ENCODE peak calls at places on chromosomes 12 and 14, in ten cellular contexts. M is heart right ventricle; D is psoas muscle; V is IMR-90; Q is GM23338; Z is A549; A is mesenchymal stem cell; X is spleen; F is aorta; K is CD4-positive, CD25-positive, alpha-beta regulatory T cell. E is an unnamed sample. For H3K4me1, the result is how much of the 10 kb centered on the place peaks cover.

GRCh38 chr14:47278233-47278842 is 397.1 kb downstream of the MDGA2 start:
- DNase-seq in M (peak), D (no peak), V (no peak), Q (peak), Z (peak), A (peak), X (no peak), F (no peak), K (no peak), E (no peak)

GRCh38 chr12:50574621-50575348 is 70.0 kb downstream of the DIP2B start:
- DNase-seq in M (no peak), D (no peak), V (peak), Q (peak), Z (no peak), A (no peak), X (no peak), F (no peak), K (no peak), E (no peak)

GRCh38 chr14:104115131-104115600 is 23.2 kb upstream of the KIF26A start:
- DNase-seq in M (no peak), D (no peak), V (no peak), Q (no peak), Z (no peak), A (no peak), X (peak), F (peak), K (no peak), E (peak)

GRCh38 chr12:121139301-121139700 is 6.6 kb downstream of the P2RX7 start:
- DNase-seq in M (no peak), D (no peak), V (no peak), Q (no peak), Z (no peak), A (no peak), X (no peak), F (no peak), K (no peak), E (no peak)

GRCh38 chr14:46197856-46198255 is 453.7 kb downstream of the RPL10L start:
- DNase-seq in M (no peak), D (no peak), V (no peak), Q (peak), Z (no peak), A (no peak), X (no peak), F (no peak), K (no peak), E (no peak)

GRCh38 chr12:16303939-16304338 is 26.5 kb upstream of the SLC15A5 start:
- DNase-seq in M (no peak), D (no peak), V (no peak), Q (no peak), Z (no peak), A (no peak), X (no peak), F (no peak), K (no peak), E (no peak)

GRCh38 chr14:23362200-23362599 is 2.8 kb downstream of the EFS start:
- DNase-seq in M (no peak), D (no peak), V (peak), Q (peak), Z (peak), A (peak), X (peak), F (no peak), K (no peak), E (no peak)

GRCh38 chr12:54444202-54444601 is 25.1 kb upstream of the ITGA5 start:
- DNase-seq in M (no peak), D (no peak), V (no peak), Q (no peak), Z (no peak), A (no peak), X (no peak), F (no peak), K (no peak), E (no peak)

GRCh38 chr12:6432991-6433390 is 11.8 kb upstream of the CD27 start:
- DNase-seq in M (no peak), D (no peak), V (no peak), Q (no peak), Z (no peak), A (no peak), X (no peak), F (no peak), K (no peak), E (no peak)

GRCh38 chr14:91829511-91829910 is 37.8 kb downstream of the TC2N start:
- DNase-seq in M (no peak), D (no peak), V (no peak), Q (no peak), Z (no peak), A (no peak), X (no peak), F (no peak), K (no peak), E (no peak)

GRCh38 chr14:72420749-72421452 is 473.0 kb downstream of the DPF3 start:
- DNase-seq in M (peak), D (peak), V (peak), Q (peak), Z (peak), A (peak), X (no peak), F (peak), K (peak), E (peak)

GRCh38 chr12:89707992-89708792 is 446 bp downstream of the ATP2B1 start:
- DNase-seq in M (peak), D (peak), V (peak), Q (peak), Z (peak), A (peak), X (peak), F (peak), K (peak), E (peak)

GRCh38 chr12:111406474-111407370 is 999 bp downstream of the SH2B3 start:
- DNase-seq in M (peak), D (peak), V (no peak), Q (no peak), Z (no peak), A (peak), X (peak), F (peak), K (peak), E (peak)

GRCh38 chr12:63480186-63480585 is 188.1 kb downstream of the DPY19L2 start:
- DNase-seq in M (no peak), D (no peak), V (no peak), Q (no peak), Z (no peak), A (no peak), X (no peak), F (no peak), K (no peak), E (no peak)

GRCh38 chr14:56494167-56494566 is 85.4 kb upstream of the TMEM260 start:
- DNase-seq in M (peak), D (no peak), V (no peak), Q (no peak), Z (no peak), A (no peak), X (no peak), F (no peak), K (no peak), E (no peak)

GRCh38 chr12:101480849-101481248 is 5.7 kb downstream of the SPIC start:
- DNase-seq in M (no peak), D (no peak), V (no peak), Q (no peak), Z (no peak), A (no peak), X (no peak), F (no peak), K (no peak), E (peak)

GRCh38 chr14:20262642-20263128 is 23.6 kb downstream of the OR11H4 start:
- DNase-seq in M (no peak), D (no peak), V (peak), Q (peak), Z (peak), A (peak), X (no peak), F (no peak), K (no peak), E (no peak)

GRCh38 chr12:73181244-73181643 is 909.1 kb downstream of the TRHDE start:
- DNase-seq in M (no peak), D (no peak), V (no peak), Q (no peak), Z (no peak), A (no peak), X (no peak), F (no peak), K (no peak), E (no peak)

GRCh38 chr12:90090929-90091651 is 382.5 kb upstream of the ATP2B1 start:
- DNase-seq in M (no peak), D (peak), V (peak), Q (no peak), Z (peak), A (peak), X (no peak), F (peak), K (no peak), E (peak)

GRCh38 chr12:52327086-52327829 is 6.1 kb upstream of the KRT83 start:
- DNase-seq in M (peak), D (peak), V (peak), Q (peak), Z (peak), A (peak), X (peak), F (peak), K (peak), E (peak)

GRCh38 chr12:23561536-23561935 is 387.9 kb downstream of the SOX5 start:
- DNase-seq in M (no peak), D (no peak), V (peak), Q (peak), Z (no peak), A (no peak), X (no peak), F (no peak), K (no peak), E (no peak)

GRCh38 chr12:118302053-118302452 is 70.7 kb downstream of the TAOK3 start:
- DNase-seq in M (no peak), D (no peak), V (peak), Q (no peak), Z (no peak), A (peak), X (no peak), F (no peak), K (no peak), E (no peak)

GRCh38 chr12:27982380-27982779 is 9.8 kb upstream of the PTHLH start:
- DNase-seq in M (no peak), D (no peak), V (no peak), Q (no peak), Z (no peak), A (no peak), X (no peak), F (no peak), K (no peak), E (no peak)

GRCh38 chr12:113440947-113441782 is 19.0 kb downstream of the SDSL start:
- DNase-seq in M (no peak), D (no peak), V (no peak), Q (no peak), Z (no peak), A (no peak), X (no peak), F (no peak), K (no peak), E (no peak)

GRCh38 chr12:61531195-61531594 is 729.0 kb upstream of the USP15 start:
- DNase-seq in M (no peak), D (no peak), V (no peak), Q (no peak), Z (no peak), A (no peak), X (no peak), F (no peak), K (no peak), E (no peak)

GRCh38 chr14:53793790-53794560 is 162.7 kb downstream of the BMP4 start:
- DNase-seq in M (no peak), D (peak), V (no peak), Q (no peak), Z (peak), A (peak), X (no peak), F (no peak), K (no peak), E (peak)

GRCh38 chr14:80946187-80946586 is 4.6 kb upstream of the CEP128 start:
- DNase-seq in M (no peak), D (no peak), V (peak), Q (no peak), Z (no peak), A (no peak), X (no peak), F (no peak), K (no peak), E (no peak)

GRCh38 chr14:90645842-90646443 is 170.3 kb downstream of the TTC7B start:
- DNase-seq in M (no peak), D (peak), V (peak), Q (peak), Z (peak), A (no peak), X (no peak), F (no peak), K (no peak), E (no peak)

GRCh38 chr12:52355181-52355580 is 12.1 kb downstream of the KRT85 start:
- DNase-seq in M (no peak), D (no peak), V (no peak), Q (no peak), Z (no peak), A (no peak), X (no peak), F (no peak), K (no peak), E (no peak)

GRCh38 chr12:103728323-103728722 is 112.7 kb downstream of the NT5DC3 start:
- DNase-seq in M (no peak), D (no peak), V (peak), Q (no peak), Z (no peak), A (peak), X (no peak), F (no peak), K (no peak), E (no peak)

GRCh38 chr14:36655963-36656768 is 5.5 kb upstream of the PAX9 start:
- DNase-seq in M (no peak), D (no peak), V (no peak), Q (peak), Z (peak), A (peak), X (no peak), F (no peak), K (no peak), E (peak)

GRCh38 chr12:132030367-132031038 is 80.8 kb downstream of the EP400 start:
- DNase-seq in M (peak), D (no peak), V (peak), Q (no peak), Z (no peak), A (peak), X (no peak), F (no peak), K (no peak), E (peak)

GRCh38 chr12:94731733-94732360 is 81.5 kb upstream of the TMCC3 start:
- DNase-seq in M (no peak), D (no peak), V (no peak), Q (no peak), Z (no peak), A (no peak), X (no peak), F (no peak), K (no peak), E (no peak)

DNA sequence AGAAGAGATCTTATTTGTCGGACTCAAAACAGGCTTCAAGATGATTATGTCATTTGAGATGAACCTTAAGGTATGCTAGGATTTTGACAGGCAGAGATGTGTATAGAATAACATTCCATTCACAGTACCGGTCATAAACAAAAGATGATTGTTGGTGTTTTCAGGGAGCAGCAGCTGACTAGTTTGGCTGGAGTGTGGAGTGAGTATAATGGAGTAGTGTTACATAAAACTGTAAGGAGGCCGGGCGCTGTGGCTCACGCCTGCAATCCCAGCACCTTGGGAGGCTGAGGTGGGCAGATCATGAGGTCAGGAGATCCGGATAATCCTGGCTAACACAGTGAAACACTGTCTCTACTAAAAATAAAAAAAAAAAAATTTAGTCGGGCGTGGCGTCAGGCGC is 23.9 kb downstream of the SERPINA10 start:
- DNase-seq in M (no peak), D (no peak), V (no peak), Q (no peak), Z (no peak), A (no peak), X (no peak), F (no peak), K (no peak), E (no peak)
- H3K4me3 ChIP-seq in M (no peak), D (no peak), V (no peak), Q (no peak), Z (no peak), A (no peak), X (no peak), F (no peak), K (no peak), E (no peak)

GRCh38 chr12:110270125-110270962 is 10.7 kb upstream of the ATP2A2 start:
- DNase-seq in M (peak), D (peak), V (peak), Q (no peak), Z (peak), A (peak), X (no peak), F (no peak), K (no peak), E (peak)
- H3K4me1 ChIP-seq in M (under half), D (under half), V (under half), Q (under half), Z (half or more), A (under half), X (under half), F (under half), K (under half), E (under half)

GRCh38 chr14:94174622-94175402 is 690 bp downstream of the PPP4R4 start:
- DNase-seq in M (no peak), D (peak), V (no peak), Q (peak), Z (no peak), A (no peak), X (no peak), F (no peak), K (no peak), E (peak)
- H3K4me3 ChIP-seq in M (peak), D (peak), V (peak), Q (peak), Z (peak), A (peak), X (peak), F (peak), K (no peak), E (peak)

GRCh38 chr14:75982724-75983358 is 1.0 kb upstream of the TGFB3 start:
- DNase-seq in M (peak), D (peak), V (peak), Q (no peak), Z (peak), A (peak), X (no peak), F (peak), K (no peak), E (peak)
- H3K4me1 ChIP-seq in M (half or more), D (under half), V (under half), Q (under half), Z (under half), A (under half), X (half or more), F (under half), K (under half), E (under half)

DNA sequence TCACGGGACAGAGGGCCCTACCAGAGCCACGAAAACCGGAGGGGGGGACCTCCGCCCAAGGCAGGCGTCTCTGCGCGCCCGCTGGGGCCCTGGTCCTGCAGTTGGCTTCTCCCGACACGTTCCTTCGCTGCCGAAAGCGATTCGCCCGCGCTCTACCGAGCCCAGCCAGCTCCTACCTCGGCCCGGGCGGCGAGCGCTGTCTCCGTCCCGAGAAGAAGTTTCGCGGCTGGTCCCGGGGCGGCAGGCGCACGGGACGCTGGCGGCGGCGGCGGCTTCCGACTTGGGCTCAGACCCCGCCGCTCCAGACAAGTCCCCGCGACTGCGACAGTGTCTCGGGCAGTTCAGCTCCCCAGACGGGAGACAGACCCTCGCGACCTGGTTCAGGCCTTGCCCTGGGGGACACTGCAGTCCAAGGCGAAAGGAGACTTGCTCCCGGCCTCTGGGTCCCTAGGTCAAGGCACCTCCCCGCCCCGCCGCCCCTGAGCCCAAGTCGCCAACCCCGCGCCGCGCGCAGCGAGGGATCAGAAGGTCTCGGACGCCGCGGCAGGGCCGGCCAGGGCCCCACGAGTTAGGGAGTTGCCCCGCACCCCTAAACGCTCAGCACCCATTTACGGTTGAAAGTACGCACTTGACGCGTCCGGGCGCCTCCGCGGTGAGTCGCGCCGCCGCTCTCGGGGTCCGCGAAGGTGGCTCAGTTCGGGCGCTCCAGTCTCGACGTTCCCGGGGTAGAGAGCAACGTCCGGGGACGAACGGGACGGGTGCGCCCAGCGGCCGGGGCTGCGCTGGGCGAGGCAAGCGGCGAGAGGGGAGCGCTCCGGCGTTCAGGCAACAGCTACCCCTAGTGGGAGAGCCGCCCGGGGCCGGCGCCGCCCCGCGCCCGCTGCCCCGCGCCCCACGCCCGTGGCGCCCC is 1.4 kb upstream of the DIO3 start:
- DNase-seq in M (no peak), D (peak), V (peak), Q (peak), Z (no peak), A (no peak), X (peak), F (no peak), K (no peak), E (peak)
- H3K4me3 ChIP-seq in M (peak), D (peak), V (no peak), Q (peak), Z (no peak), A (peak), X (no peak), F (no peak), K (no peak), E (peak)

DNA sequence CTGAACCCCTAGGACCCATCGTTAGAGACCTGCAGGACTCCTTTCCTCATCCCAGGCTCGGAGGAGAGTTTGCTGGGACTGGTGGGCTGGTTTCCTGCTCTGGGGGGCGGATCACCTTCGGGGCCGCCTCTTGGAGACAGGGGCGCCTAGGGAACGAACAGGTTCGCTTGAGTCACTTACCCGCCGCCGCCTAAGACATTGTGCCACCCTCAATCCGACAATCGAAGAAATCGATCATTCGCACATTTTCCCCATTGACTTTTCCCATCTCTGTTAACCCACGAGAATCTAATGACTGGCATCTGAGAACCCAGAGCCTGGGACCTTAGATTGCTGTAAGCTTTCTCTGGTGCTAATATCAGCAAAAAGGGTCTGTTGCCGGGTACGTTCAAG is 322 bp downstream of the SLC39A9 start:
- DNase-seq in M (no peak), D (no peak), V (no peak), Q (no peak), Z (no peak), A (no peak), X (no peak), F (no peak), K (no peak), E (no peak)
- H3K4me1 ChIP-seq in M (half or more), D (under half), V (under half), Q (under half), Z (under half), A (under half), X (half or more), F (under half), K (half or more), E (under half)

E was measured in right cardiac atrium.